ENCODE peak calls at places on chromosomes 5 and 9, in five cellular contexts. One of them, this sample, is unnamed.

GRCh38 chr5:31397926-31398557 is 133.9 kb downstream of the DROSHA start:
- DNase-seq in heart left ventricle: no peak
- DNase-seq in foreskin fibroblast: no peak
- DNase-seq in heart right ventricle: no peak
- DNase-seq in lower lobe of right lung: no peak
- DNase-seq in this sample: no peak

GRCh38 chr9:86766912-86767311 is 180.4 kb downstream of the GAS1 start:
- DNase-seq in lower lobe of right lung: peak; percentile 63
- DNase-seq in heart left ventricle: no peak
- DNase-seq in heart right ventricle: no peak
- DNase-seq in foreskin fibroblast: peak; percentile 63
- DNase-seq in this sample: no peak

GRCh38 chr5:137273511-137273910 is 225.6 kb downstream of the SPOCK1 start:
- DNase-seq in heart left ventricle: no peak
- DNase-seq in foreskin fibroblast: no peak
- DNase-seq in heart right ventricle: no peak
- DNase-seq in lower lobe of right lung: no peak
- DNase-seq in this sample: no peak

GRCh38 chr9:113186241-113186755 is 34.8 kb downstream of the FKBP15 start:
- DNase-seq in foreskin fibroblast: no peak
- DNase-seq in lower lobe of right lung: no peak
- DNase-seq in heart left ventricle: no peak
- DNase-seq in heart right ventricle: no peak
- DNase-seq in this sample: no peak

GRCh38 chr5:72179816-72180440 is 72.7 kb downstream of the MAP1B start:
- DNase-seq in heart right ventricle: no peak
- DNase-seq in lower lobe of right lung: no peak
- DNase-seq in foreskin fibroblast: no peak
- DNase-seq in heart left ventricle: no peak
- DNase-seq in this sample: no peak

GRCh38 chr5:180056153-180056552 is 15.4 kb downstream of the RNF130 start:
- DNase-seq in heart right ventricle: no peak
- DNase-seq in lower lobe of right lung: no peak
- DNase-seq in heart left ventricle: no peak
- DNase-seq in foreskin fibroblast: no peak
- DNase-seq in this sample: no peak

GRCh38 chr5:65482280-65482726 is 583 bp upstream of the ADAMTS6 start:
- DNase-seq in heart right ventricle: no peak
- DNase-seq in lower lobe of right lung: no peak
- DNase-seq in foreskin fibroblast: peak; percentile 48
- DNase-seq in heart left ventricle: no peak
- DNase-seq in this sample: no peak

GRCh38 chr5:80269991-80270438 is 14.2 kb upstream of the SERINC5 start:
- DNase-seq in heart right ventricle: no peak
- DNase-seq in foreskin fibroblast: no peak
- DNase-seq in heart left ventricle: no peak
- DNase-seq in lower lobe of right lung: no peak
- DNase-seq in this sample: no peak

GRCh38 chr5:96432245-96433065 is 593 bp downstream of the PCSK1 start:
- DNase-seq in heart right ventricle: no peak
- DNase-seq in lower lobe of right lung: no peak
- DNase-seq in heart left ventricle: no peak
- DNase-seq in foreskin fibroblast: no peak
- DNase-seq in this sample: no peak

GRCh38 chr5:126814721-126815404 is 37.9 kb downstream of the LMNB1 start:
- DNase-seq in foreskin fibroblast: peak; percentile 15
- DNase-seq in heart left ventricle: no peak
- DNase-seq in lower lobe of right lung: no peak
- DNase-seq in heart right ventricle: no peak
- DNase-seq in this sample: no peak

GRCh38 chr9:14531424-14532269 is 161.6 kb downstream of the ZDHHC21 start:
- DNase-seq in heart right ventricle: no peak
- DNase-seq in heart left ventricle: no peak
- DNase-seq in foreskin fibroblast: no peak
- DNase-seq in lower lobe of right lung: no peak
- DNase-seq in this sample: no peak

GRCh38 chr9:14535161-14535930 is 157.9 kb downstream of the ZDHHC21 start:
- DNase-seq in lower lobe of right lung: no peak
- DNase-seq in foreskin fibroblast: no peak
- DNase-seq in heart left ventricle: peak; percentile 87
- DNase-seq in heart right ventricle: peak; percentile 36
- DNase-seq in this sample: no peak

GRCh38 chr9:14532716-14533115 is 160.5 kb downstream of the ZDHHC21 start:
- DNase-seq in lower lobe of right lung: no peak
- DNase-seq in heart left ventricle: no peak
- DNase-seq in heart right ventricle: no peak
- DNase-seq in foreskin fibroblast: peak; percentile 2
- DNase-seq in this sample: no peak

GRCh38 chr9:14530301-14530700 is 162.9 kb downstream of the ZDHHC21 start:
- DNase-seq in heart left ventricle: no peak
- DNase-seq in heart right ventricle: no peak
- DNase-seq in foreskin fibroblast: no peak
- DNase-seq in lower lobe of right lung: no peak
- DNase-seq in this sample: no peak

GRCh38 chr9:14533867-14534650 is 159.2 kb downstream of the ZDHHC21 start:
- DNase-seq in heart left ventricle: no peak
- DNase-seq in lower lobe of right lung: no peak
- DNase-seq in foreskin fibroblast: no peak
- DNase-seq in heart right ventricle: no peak
- DNase-seq in this sample: no peak
- H3K4me3 ChIP-seq in heart left ventricle: no peak overlapping the region
- H3K4me3 ChIP-seq in lower lobe of right lung: no peak overlapping the region
- H3K4me3 ChIP-seq in foreskin fibroblast: no peak overlapping the region
- H3K4me3 ChIP-seq in heart right ventricle: no peak overlapping the region
- H3K4me3 ChIP-seq in this sample: no peak overlapping the region

GRCh38 chr5:177508837-177509236 is 789 bp downstream of the DOK3 start:
- DNase-seq in foreskin fibroblast: no peak
- DNase-seq in heart right ventricle: no peak
- DNase-seq in lower lobe of right lung: no peak
- DNase-seq in heart left ventricle: no peak
- DNase-seq in this sample: no peak
- H3K4me3 ChIP-seq in foreskin fibroblast: no peak overlapping the region
- H3K4me3 ChIP-seq in heart right ventricle: no peak overlapping the region
- H3K4me3 ChIP-seq in lower lobe of right lung: peak overlapping the region; percentile 59
- H3K4me3 ChIP-seq in heart left ventricle: no peak overlapping the region
- H3K4me3 ChIP-seq in this sample: no peak overlapping the region

GRCh38 chr9:3936520-3937235 is 363.2 kb downstream of the GLIS3 start:
- DNase-seq in foreskin fibroblast: no peak
- DNase-seq in lower lobe of right lung: peak; percentile 85
- DNase-seq in heart right ventricle: peak; percentile 64
- DNase-seq in heart left ventricle: peak; percentile 82
- DNase-seq in this sample: no peak
- H3K4me3 ChIP-seq in foreskin fibroblast: no peak overlapping the region
- H3K4me3 ChIP-seq in lower lobe of right lung: no peak overlapping the region
- H3K4me3 ChIP-seq in heart right ventricle: no peak overlapping the region
- H3K4me3 ChIP-seq in heart left ventricle: no peak overlapping the region
- H3K4me3 ChIP-seq in this sample: no peak overlapping the region

GRCh38 chr5:145750194-145750593 is 84.9 kb downstream of the PRELID2 start:
- DNase-seq in heart right ventricle: no peak
- DNase-seq in heart left ventricle: no peak
- DNase-seq in foreskin fibroblast: peak; percentile 40
- DNase-seq in lower lobe of right lung: no peak
- DNase-seq in this sample: no peak

GRCh38 chr5:145752947-145753346 is 82.2 kb downstream of the PRELID2 start:
- DNase-seq in heart right ventricle: no peak
- DNase-seq in lower lobe of right lung: no peak
- DNase-seq in heart left ventricle: no peak
- DNase-seq in foreskin fibroblast: peak; percentile 69
- DNase-seq in this sample: no peak

GRCh38 chr5:145752534-145752933 is 82.6 kb downstream of the PRELID2 start:
- DNase-seq in heart left ventricle: no peak
- DNase-seq in heart right ventricle: no peak
- DNase-seq in foreskin fibroblast: peak; percentile 41
- DNase-seq in lower lobe of right lung: no peak
- DNase-seq in this sample: no peak
- H3K4me3 ChIP-seq in heart left ventricle: no peak overlapping the region
- H3K4me3 ChIP-seq in heart right ventricle: no peak overlapping the region
- H3K4me3 ChIP-seq in foreskin fibroblast: no peak overlapping the region
- H3K4me3 ChIP-seq in lower lobe of right lung: no peak overlapping the region
- H3K4me3 ChIP-seq in this sample: no peak overlapping the region

GRCh38 chr5:134247825-134248224 is 22.0 kb upstream of the PPP2CA start:
- DNase-seq in lower lobe of right lung: no peak
- DNase-seq in foreskin fibroblast: no peak
- DNase-seq in heart left ventricle: no peak
- DNase-seq in heart right ventricle: no peak
- DNase-seq in this sample: no peak
- H3K4me3 ChIP-seq in lower lobe of right lung: no peak overlapping the region
- H3K4me3 ChIP-seq in foreskin fibroblast: no peak overlapping the region
- H3K4me3 ChIP-seq in heart left ventricle: no peak overlapping the region
- H3K4me3 ChIP-seq in heart right ventricle: no peak overlapping the region
- H3K4me3 ChIP-seq in this sample: no peak overlapping the region

DNA sequence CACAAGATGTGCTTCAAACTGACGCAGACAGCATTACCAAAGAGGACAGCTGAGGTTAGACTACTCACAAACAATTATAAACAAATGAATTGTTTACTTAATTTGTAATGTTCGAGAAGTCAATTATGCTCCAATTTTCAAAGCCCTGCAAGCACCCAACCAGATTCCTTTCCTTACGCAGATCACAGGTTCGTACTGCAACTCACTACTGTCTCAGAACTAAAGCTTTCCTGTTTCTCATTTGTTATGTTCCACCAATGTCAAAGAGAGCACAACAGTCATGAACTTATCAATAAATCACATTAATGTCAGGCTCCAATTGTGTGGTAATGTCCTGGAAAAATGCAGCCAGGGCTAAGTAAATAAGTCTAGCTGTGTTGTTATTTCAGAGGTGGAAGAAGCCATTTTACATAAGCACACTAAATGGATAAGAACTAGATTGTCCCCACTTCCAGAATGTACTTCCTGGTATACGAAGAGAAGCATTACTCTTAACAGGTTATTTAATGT is 488.6 kb upstream of the PTGER4 start:
- DNase-seq in heart left ventricle: no peak
- DNase-seq in heart right ventricle: no peak
- DNase-seq in lower lobe of right lung: no peak
- DNase-seq in foreskin fibroblast: no peak
- DNase-seq in this sample: no peak
- H3K4me3 ChIP-seq in heart left ventricle: no peak overlapping the region
- H3K4me3 ChIP-seq in heart right ventricle: no peak overlapping the region
- H3K4me3 ChIP-seq in lower lobe of right lung: no peak overlapping the region
- H3K4me3 ChIP-seq in foreskin fibroblast: no peak overlapping the region
- H3K4me3 ChIP-seq in this sample: no peak overlapping the region

This sample was measured in lower leg skin.